ENCODE peak calls at places on chromosome 9, in eight cellular contexts. S is K562, Q is fibroblast of lung, P is H1, M is GM23338, L is GM23248, V is PC-9, N is neural progenitor cell. J is an unnamed sample.

GRCh38 chr9:111668026-111668573 is 6.7 kb downstream of the GNG10 start:
- DNase-seq in S (no peak), Q (no peak), P (no peak), M (no peak), L (no peak), V (no peak), N (no peak), J (no peak)

GRCh38 chr9:136373300-136374182 is at the start of gene CARD9:
- DNase-seq in S (peak), Q (no peak), P (no peak), M (no peak), L (no peak), V (no peak), N (no peak), J (no peak)

GRCh38 chr9:90044263-90044662 is 439.5 kb downstream of the GADD45G start:
- DNase-seq in S (no peak), Q (no peak), P (no peak), M (no peak), L (no peak), V (no peak), N (no peak), J (no peak)

GRCh38 chr9:78298046-78298511 is 1.2 kb downstream of the PSAT1 start:
- DNase-seq in S (peak), Q (no peak), P (no peak), M (peak), L (peak), V (no peak), N (peak), J (no peak)

GRCh38 chr9:133100518-133101355 is 20.3 kb downstream of the RALGDS start:
- DNase-seq in S (no peak), Q (no peak), P (no peak), M (no peak), L (no peak), V (no peak), N (no peak), J (no peak)

GRCh38 chr9:88370346-88370745 is 17.9 kb upstream of the SPIN1 start:
- DNase-seq in S (no peak), Q (no peak), P (no peak), M (no peak), L (no peak), V (peak), N (no peak), J (no peak)

GRCh38 chr9:34227445-34227844 is 48.6 kb downstream of the UBAP1 start:
- DNase-seq in S (no peak), Q (peak), P (no peak), M (no peak), L (peak), V (no peak), N (no peak), J (no peak)

GRCh38 chr9:121199921-121200320 is 1.7 kb downstream of the RAB14 start:
- DNase-seq in S (no peak), Q (peak), P (no peak), M (no peak), L (peak), V (no peak), N (no peak), J (no peak)

GRCh38 chr9:29290519-29290918 is 1717.2 kb upstream of the C9orf72 start:
- DNase-seq in S (no peak), Q (no peak), P (no peak), M (no peak), L (no peak), V (no peak), N (no peak), J (no peak)

GRCh38 chr9:21070887-21071286 is 6.9 kb downstream of the IFNB1 start:
- DNase-seq in S (no peak), Q (no peak), P (no peak), M (no peak), L (no peak), V (no peak), N (no peak), J (no peak)

GRCh38 chr9:128155736-128156500 is 4.1 kb upstream of the BBLN start:
- DNase-seq in S (no peak), Q (no peak), P (no peak), M (no peak), L (no peak), V (peak), N (no peak), J (no peak)

GRCh38 chr9:20990867-20991266 is 40.6 kb downstream of the HACD4 start:
- DNase-seq in S (no peak), Q (no peak), P (no peak), M (no peak), L (no peak), V (no peak), N (no peak), J (no peak)

GRCh38 chr9:13568851-13569618 is 289.5 kb upstream of the MPDZ start:
- DNase-seq in S (no peak), Q (peak), P (no peak), M (peak), L (no peak), V (no peak), N (peak), J (peak)

GRCh38 chr9:4486176-4486575 is 4.1 kb upstream of the SLC1A1 start:
- DNase-seq in S (no peak), Q (no peak), P (no peak), M (peak), L (no peak), V (no peak), N (peak), J (no peak)

GRCh38 chr9:22040760-22041159 is 31.7 kb upstream of the CDKN2B start:
- DNase-seq in S (no peak), Q (peak), P (no peak), M (no peak), L (peak), V (peak), N (no peak), J (no peak)

GRCh38 chr9:122991370-122991830 is 42.1 kb upstream of the GPR21 start:
- DNase-seq in S (peak), Q (peak), P (no peak), M (peak), L (peak), V (peak), N (peak), J (peak)

GRCh38 chr9:132609184-132609583 is 26.8 kb downstream of the BARHL1 start:
- DNase-seq in S (no peak), Q (no peak), P (no peak), M (no peak), L (no peak), V (no peak), N (peak), J (no peak)

GRCh38 chr9:2087500-2088313 is 72.6 kb downstream of the SMARCA2 start:
- DNase-seq in S (peak), Q (peak), P (no peak), M (peak), L (peak), V (no peak), N (peak), J (peak)

GRCh38 chr9:11471321-11471720 is 858.5 kb upstream of the PTPRD start:
- DNase-seq in S (no peak), Q (no peak), P (no peak), M (no peak), L (no peak), V (no peak), N (no peak), J (no peak)

GRCh38 chr9:98357921-98358535 is 102.6 kb upstream of the TBC1D2 start:
- DNase-seq in S (no peak), Q (peak), P (no peak), M (no peak), L (peak), V (no peak), N (no peak), J (no peak)

GRCh38 chr9:114434878-114435311 is 47.1 kb upstream of the AKNA start:
- DNase-seq in S (peak), Q (peak), P (peak), M (peak), L (peak), V (peak), N (peak), J (no peak)

GRCh38 chr9:133616643-133617405 is 7.6 kb upstream of the FAM163B start:
- DNase-seq in S (no peak), Q (no peak), P (no peak), M (no peak), L (no peak), V (no peak), N (no peak), J (no peak)

GRCh38 chr9:87701931-87702421 is 23.9 kb upstream of the CTSL start:
- DNase-seq in S (no peak), Q (peak), P (no peak), M (peak), L (no peak), V (no peak), N (peak), J (no peak)

GRCh38 chr9:20280330-20280729 is 342.0 kb downstream of the MLLT3 start:
- DNase-seq in S (no peak), Q (no peak), P (no peak), M (peak), L (no peak), V (no peak), N (no peak), J (no peak)

GRCh38 chr9:123251324-123251723 is 17.1 kb downstream of the STRBP start:
- DNase-seq in S (no peak), Q (no peak), P (no peak), M (no peak), L (no peak), V (no peak), N (no peak), J (no peak)

GRCh38 chr9:135414293-135414692 is 65.3 kb upstream of the PPP1R26 start:
- DNase-seq in S (no peak), Q (no peak), P (no peak), M (no peak), L (no peak), V (no peak), N (no peak), J (no peak)

GRCh38 chr9:112475318-112475717 is 11.3 kb upstream of the KIAA1958 start:
- DNase-seq in S (no peak), Q (no peak), P (no peak), M (no peak), L (no peak), V (no peak), N (no peak), J (no peak)

GRCh38 chr9:72863456-72864094 is 89.3 kb downstream of the ALDH1A1 start:
- DNase-seq in S (no peak), Q (peak), P (no peak), M (no peak), L (no peak), V (no peak), N (no peak), J (no peak)

GRCh38 chr9:87336914-87337333 is 160.7 kb upstream of the DAPK1 start:
- DNase-seq in S (peak), Q (peak), P (no peak), M (peak), L (peak), V (peak), N (peak), J (peak)

GRCh38 chr9:15306068-15306756 is 804 bp downstream of the TTC39B start:
- DNase-seq in S (no peak), Q (peak), P (peak), M (peak), L (peak), V (peak), N (peak), J (no peak)

GRCh38 chr9:133863193-133863592 is 125.0 kb upstream of the SARDH start:
- DNase-seq in S (no peak), Q (no peak), P (no peak), M (no peak), L (no peak), V (no peak), N (no peak), J (no peak)

GRCh38 chr9:95284152-95284551 is 33.4 kb downstream of the FANCC start:
- DNase-seq in S (no peak), Q (peak), P (no peak), M (no peak), L (peak), V (peak), N (no peak), J (no peak)

GRCh38 chr9:34809504-34810186 is 99.7 kb upstream of the CCL21 start:
- DNase-seq in S (peak), Q (peak), P (peak), M (peak), L (peak), V (no peak), N (peak), J (no peak)

GRCh38 chr9:107213561-107214028 is 69.5 kb upstream of the RAD23B start:
- DNase-seq in S (peak), Q (peak), P (peak), M (no peak), L (peak), V (peak), N (no peak), J (no peak)

DNA sequence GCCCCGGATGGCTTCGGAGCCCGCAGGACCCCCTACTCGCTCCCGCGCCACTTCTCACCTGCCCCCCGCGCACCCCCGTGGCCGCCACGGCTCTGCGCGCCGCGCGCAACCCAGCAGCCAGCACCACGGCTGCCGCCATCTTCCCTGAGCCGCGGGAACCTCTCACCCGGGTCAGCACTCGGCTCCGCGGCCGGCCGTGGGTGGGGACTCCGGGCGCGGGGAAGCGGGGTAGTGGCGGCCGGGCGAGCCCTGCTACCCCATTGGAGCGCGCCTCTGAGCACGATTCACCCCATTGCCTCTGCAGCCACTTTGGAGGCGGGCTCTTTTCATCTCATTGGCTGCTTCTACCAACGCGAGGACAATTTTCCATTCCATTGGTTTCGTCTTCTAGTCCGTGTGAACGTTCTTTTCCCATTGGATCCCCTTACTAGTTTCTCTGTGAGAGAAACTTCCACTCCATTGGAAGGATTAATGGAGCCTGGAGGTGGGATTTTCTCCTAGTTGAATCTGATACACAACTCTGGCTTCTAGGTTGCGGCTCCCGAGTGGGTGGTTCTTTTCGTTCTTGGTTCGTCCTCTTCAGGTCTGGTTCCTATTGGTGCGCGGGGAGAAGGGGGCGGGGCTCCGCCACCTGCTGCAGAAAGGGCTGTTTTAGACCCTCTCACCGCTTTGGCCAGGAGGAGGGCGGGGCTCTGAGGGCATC is at the start of gene HINT2:
- DNase-seq in S (peak), Q (peak), P (peak), M (peak), L (peak), V (peak), N (peak), J (peak)
- TF ChIP-seq EZH2 in S (no peak), Q (no peak), P (no peak), M (no peak), L (no peak), V (no peak), N (no peak), J (no peak)

DNA sequence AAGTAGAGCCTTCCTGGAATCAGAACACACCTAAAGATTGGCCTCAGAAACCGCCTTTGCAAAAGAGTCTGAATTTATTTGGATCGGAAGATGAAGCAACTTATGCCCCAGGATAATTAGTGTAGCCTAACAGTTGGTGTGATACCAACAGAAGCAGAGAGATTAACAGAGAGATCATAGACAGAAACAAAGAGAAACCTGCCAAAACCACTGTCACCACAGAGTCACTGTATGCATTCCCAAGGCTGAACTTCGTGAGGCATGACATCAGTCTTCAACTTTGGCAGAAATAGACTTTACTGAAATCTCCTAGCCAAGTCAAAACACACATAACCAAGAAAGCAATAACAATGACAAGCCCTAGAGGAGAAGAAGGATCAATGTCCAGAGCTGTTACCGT is 361.8 kb downstream of the ELAVL2 start:
- DNase-seq in S (no peak), Q (no peak), P (no peak), M (no peak), L (no peak), V (no peak), N (no peak), J (no peak)
- H3K4me2 ChIP-seq in S (no peak), Q (no peak), P (no peak), M (no peak), L (no peak), V (no peak), N (no peak), J (no peak)

GRCh38 chr9:109967651-109968331 is 187.8 kb downstream of the PALM2AKAP2 start:
- DNase-seq in S (no peak), Q (no peak), P (no peak), M (no peak), L (no peak), V (no peak), N (no peak), J (no peak)
- TF ChIP-seq EZH2 in S (no peak), Q (no peak), P (no peak), M (no peak), L (no peak), V (no peak), N (no peak), J (no peak)

GRCh38 chr9:131234799-131235479 is 41.4 kb downstream of the FAM78A start:
- DNase-seq in S (no peak), Q (no peak), P (no peak), M (no peak), L (no peak), V (no peak), N (no peak), J (no peak)
- H3K4me2 ChIP-seq in S (no peak), Q (no peak), P (no peak), M (no peak), L (no peak), V (no peak), N (no peak), J (no peak)